ENCODE peak calls at places on chromosomes 12 and 14, in eight cellular contexts. One of them, this sample, is unnamed.

GRCh38 chr14:53226553-53226952 is 73.4 kb upstream of the DDHD1 start:
- DNase-seq in heart left ventricle: peak
- DNase-seq in IMR-90: peak
- DNase-seq in uterus: no peak
- DNase-seq in ovary: no peak
- DNase-seq in sigmoid colon: no peak
- DNase-seq in body of pancreas: no peak
- DNase-seq in HCT116: no peak
- DNase-seq in this sample: no peak

GRCh38 chr14:74491952-74492351 is 1.2 kb downstream of the NPC2 start:
- DNase-seq in uterus: no peak
- DNase-seq in body of pancreas: no peak
- DNase-seq in sigmoid colon: no peak
- DNase-seq in heart left ventricle: no peak
- DNase-seq in IMR-90: peak
- DNase-seq in ovary: no peak
- DNase-seq in HCT116: no peak
- DNase-seq in this sample: no peak

GRCh38 chr14:104435147-104436046 is 144.2 kb upstream of the C14orf180 start:
- DNase-seq in HCT116: no peak
- DNase-seq in IMR-90: no peak
- DNase-seq in heart left ventricle: no peak
- DNase-seq in sigmoid colon: peak
- DNase-seq in uterus: no peak
- DNase-seq in ovary: no peak
- DNase-seq in body of pancreas: peak
- DNase-seq in this sample: peak

GRCh38 chr14:64722842-64723447 is 18.7 kb downstream of the PLEKHG3 start:
- DNase-seq in uterus: no peak
- DNase-seq in HCT116: no peak
- DNase-seq in heart left ventricle: no peak
- DNase-seq in body of pancreas: peak
- DNase-seq in sigmoid colon: peak
- DNase-seq in IMR-90: no peak
- DNase-seq in ovary: no peak
- DNase-seq in this sample: no peak

GRCh38 chr14:97298331-97298730 is 501.1 kb downstream of the VRK1 start:
- DNase-seq in IMR-90: no peak
- DNase-seq in HCT116: no peak
- DNase-seq in sigmoid colon: no peak
- DNase-seq in body of pancreas: no peak
- DNase-seq in uterus: no peak
- DNase-seq in heart left ventricle: no peak
- DNase-seq in ovary: no peak
- DNase-seq in this sample: no peak

GRCh38 chr12:13211859-13212664 is 15.5 kb downstream of the EMP1 start:
- DNase-seq in body of pancreas: peak
- DNase-seq in heart left ventricle: peak
- DNase-seq in HCT116: peak
- DNase-seq in sigmoid colon: peak
- DNase-seq in uterus: peak
- DNase-seq in ovary: peak
- DNase-seq in IMR-90: peak
- DNase-seq in this sample: no peak

GRCh38 chr12:56129210-56129691 is 1.2 kb downstream of the ESYT1 start:
- DNase-seq in sigmoid colon: peak
- DNase-seq in body of pancreas: peak
- DNase-seq in ovary: peak
- DNase-seq in heart left ventricle: peak
- DNase-seq in IMR-90: peak
- DNase-seq in uterus: peak
- DNase-seq in HCT116: no peak
- DNase-seq in this sample: peak

GRCh38 chr14:104883681-104884361 is 18.8 kb downstream of the CEP170B start:
- DNase-seq in heart left ventricle: peak
- DNase-seq in IMR-90: no peak
- DNase-seq in uterus: peak
- DNase-seq in body of pancreas: peak
- DNase-seq in HCT116: no peak
- DNase-seq in sigmoid colon: no peak
- DNase-seq in ovary: no peak
- DNase-seq in this sample: no peak

GRCh38 chr14:67311868-67312267 is 47.7 kb downstream of the ATP6V1D start:
- DNase-seq in sigmoid colon: no peak
- DNase-seq in uterus: no peak
- DNase-seq in ovary: no peak
- DNase-seq in heart left ventricle: no peak
- DNase-seq in HCT116: no peak
- DNase-seq in IMR-90: no peak
- DNase-seq in body of pancreas: no peak
- DNase-seq in this sample: no peak

GRCh38 chr12:79944565-79944964 is 9.7 kb upstream of the PPP1R12A start:
- DNase-seq in uterus: no peak
- DNase-seq in body of pancreas: no peak
- DNase-seq in IMR-90: no peak
- DNase-seq in HCT116: no peak
- DNase-seq in sigmoid colon: no peak
- DNase-seq in heart left ventricle: no peak
- DNase-seq in ovary: no peak
- DNase-seq in this sample: no peak

GRCh38 chr14:105537580-105538474 is 11.4 kb downstream of the TMEM121 start:
- DNase-seq in sigmoid colon: peak
- DNase-seq in uterus: no peak
- DNase-seq in heart left ventricle: no peak
- DNase-seq in body of pancreas: peak
- DNase-seq in HCT116: no peak
- DNase-seq in IMR-90: no peak
- DNase-seq in ovary: peak
- DNase-seq in this sample: no peak

GRCh38 chr14:66070542-66071319 is 415.4 kb upstream of the CCDC196 start:
- DNase-seq in IMR-90: no peak
- DNase-seq in HCT116: peak
- DNase-seq in heart left ventricle: peak
- DNase-seq in uterus: no peak
- DNase-seq in sigmoid colon: no peak
- DNase-seq in body of pancreas: peak
- DNase-seq in ovary: no peak
- DNase-seq in this sample: no peak

GRCh38 chr12:110916295-110916875 is 4.0 kb downstream of the MYL2 start:
- DNase-seq in uterus: no peak
- DNase-seq in heart left ventricle: no peak
- DNase-seq in sigmoid colon: no peak
- DNase-seq in IMR-90: no peak
- DNase-seq in ovary: no peak
- DNase-seq in body of pancreas: no peak
- DNase-seq in HCT116: no peak
- DNase-seq in this sample: no peak

GRCh38 chr14:105292810-105293711 is 7.7 kb downstream of the BRF1 start:
- DNase-seq in sigmoid colon: no peak
- DNase-seq in ovary: no peak
- DNase-seq in heart left ventricle: no peak
- DNase-seq in HCT116: no peak
- DNase-seq in IMR-90: no peak
- DNase-seq in body of pancreas: no peak
- DNase-seq in uterus: no peak
- DNase-seq in this sample: no peak

GRCh38 chr14:45044638-45045037 is 39.3 kb upstream of the PRPF39 start:
- DNase-seq in body of pancreas: no peak
- DNase-seq in ovary: no peak
- DNase-seq in sigmoid colon: no peak
- DNase-seq in uterus: no peak
- DNase-seq in HCT116: no peak
- DNase-seq in IMR-90: no peak
- DNase-seq in heart left ventricle: no peak
- DNase-seq in this sample: no peak

GRCh38 chr12:3351731-3352130 is 139.3 kb upstream of the PRMT8 start:
- DNase-seq in HCT116: no peak
- DNase-seq in ovary: no peak
- DNase-seq in IMR-90: no peak
- DNase-seq in body of pancreas: no peak
- DNase-seq in sigmoid colon: no peak
- DNase-seq in uterus: no peak
- DNase-seq in heart left ventricle: no peak
- DNase-seq in this sample: no peak

GRCh38 chr14:87712386-87713113 is 280.4 kb downstream of the GALC start:
- DNase-seq in body of pancreas: no peak
- DNase-seq in uterus: peak
- DNase-seq in IMR-90: no peak
- DNase-seq in ovary: no peak
- DNase-seq in sigmoid colon: no peak
- DNase-seq in HCT116: no peak
- DNase-seq in heart left ventricle: no peak
- DNase-seq in this sample: no peak

DNA sequence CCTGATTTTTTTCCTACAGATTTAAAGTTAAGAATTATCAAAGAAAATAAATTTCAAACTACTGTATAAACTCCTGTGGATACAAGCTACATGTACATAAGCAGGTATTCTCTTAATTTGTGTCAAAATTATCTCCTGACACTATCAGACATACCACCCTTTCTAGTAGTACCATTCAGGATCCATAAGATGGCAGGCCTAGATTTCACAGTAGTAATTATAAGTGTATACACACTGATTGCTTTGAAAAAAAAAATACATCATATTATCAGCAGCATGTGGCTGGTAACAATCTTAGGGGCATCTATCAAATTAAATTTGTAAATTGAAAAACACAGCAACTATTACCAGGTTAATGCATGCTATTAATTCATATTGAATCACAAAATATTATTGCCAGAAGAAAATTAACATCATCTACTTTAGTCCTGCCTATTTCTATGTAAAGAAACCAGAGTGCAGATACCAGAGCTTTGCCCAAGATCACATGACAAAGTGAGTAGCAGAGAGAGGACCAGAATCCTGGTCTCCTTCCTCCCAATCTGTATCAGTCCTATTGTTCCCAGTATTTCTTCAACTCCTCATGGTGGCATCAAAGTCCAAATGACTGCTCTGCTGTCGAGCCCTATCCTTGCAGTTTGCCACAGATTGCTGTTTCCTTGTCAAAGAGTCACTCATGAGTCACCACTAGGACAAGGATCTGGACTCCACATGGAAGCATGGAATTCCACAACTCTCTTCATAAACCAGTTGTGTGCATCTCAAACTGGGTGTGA is 27.7 kb upstream of the CALM1 start:
- DNase-seq in body of pancreas: no peak
- DNase-seq in heart left ventricle: no peak
- DNase-seq in sigmoid colon: no peak
- DNase-seq in ovary: no peak
- DNase-seq in IMR-90: peak
- DNase-seq in HCT116: peak
- DNase-seq in uterus: no peak
- DNase-seq in this sample: no peak
- TF ChIP-seq CTCF in body of pancreas: no peak
- TF ChIP-seq CTCF in heart left ventricle: peak
- TF ChIP-seq CTCF in sigmoid colon: no peak
- TF ChIP-seq CTCF in ovary: no peak
- TF ChIP-seq CTCF in IMR-90: peak
- TF ChIP-seq CTCF in HCT116: peak
- TF ChIP-seq CTCF in uterus: no peak
- TF ChIP-seq CTCF in this sample: no peak

DNA sequence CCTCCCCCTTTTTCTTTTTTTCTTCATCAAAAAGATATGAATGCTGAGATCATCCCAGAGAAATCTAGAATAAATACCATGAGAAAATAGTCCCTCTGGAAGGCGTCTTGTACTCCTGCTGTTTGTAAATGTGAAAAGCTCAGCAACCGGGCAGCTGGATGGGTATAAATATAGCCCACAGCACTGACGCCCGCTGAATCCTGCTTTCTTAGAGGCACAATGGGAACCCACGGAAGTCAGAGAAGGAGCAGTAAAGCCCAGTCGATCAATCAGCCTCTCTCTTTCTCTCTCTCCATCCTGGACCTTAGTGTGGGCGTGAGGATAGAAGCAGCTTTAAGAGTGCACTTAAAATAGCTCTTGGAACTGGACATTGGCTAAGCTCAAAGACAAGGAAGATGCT is 144.4 kb downstream of the ETV6 start:
- DNase-seq in heart left ventricle: peak
- DNase-seq in HCT116: no peak
- DNase-seq in uterus: no peak
- DNase-seq in ovary: no peak
- DNase-seq in sigmoid colon: no peak
- DNase-seq in body of pancreas: no peak
- DNase-seq in IMR-90: peak
- DNase-seq in this sample: no peak
- H3K27ac ChIP-seq in heart left ventricle: peak
- H3K27ac ChIP-seq in HCT116: no peak
- H3K27ac ChIP-seq in uterus: peak
- H3K27ac ChIP-seq in ovary: no peak
- H3K27ac ChIP-seq in sigmoid colon: peak
- H3K27ac ChIP-seq in body of pancreas: peak
- H3K27ac ChIP-seq in IMR-90: peak
- H3K27ac ChIP-seq in this sample: peak

GRCh38 chr14:50116221-50116956 is at the start of gene VCPKMT:
- DNase-seq in HCT116: peak
- DNase-seq in uterus: peak
- DNase-seq in ovary: peak
- DNase-seq in IMR-90: peak
- DNase-seq in heart left ventricle: peak
- DNase-seq in sigmoid colon: peak
- DNase-seq in body of pancreas: peak
- DNase-seq in this sample: peak
- TF ChIP-seq POLR2A in HCT116: peak
- TF ChIP-seq POLR2A in uterus: peak
- TF ChIP-seq POLR2A in ovary: peak
- TF ChIP-seq POLR2A in IMR-90: peak
- TF ChIP-seq POLR2A in heart left ventricle: peak
- TF ChIP-seq POLR2A in sigmoid colon: peak
- TF ChIP-seq POLR2A in body of pancreas: peak
- TF ChIP-seq POLR2A in this sample: peak

DNA sequence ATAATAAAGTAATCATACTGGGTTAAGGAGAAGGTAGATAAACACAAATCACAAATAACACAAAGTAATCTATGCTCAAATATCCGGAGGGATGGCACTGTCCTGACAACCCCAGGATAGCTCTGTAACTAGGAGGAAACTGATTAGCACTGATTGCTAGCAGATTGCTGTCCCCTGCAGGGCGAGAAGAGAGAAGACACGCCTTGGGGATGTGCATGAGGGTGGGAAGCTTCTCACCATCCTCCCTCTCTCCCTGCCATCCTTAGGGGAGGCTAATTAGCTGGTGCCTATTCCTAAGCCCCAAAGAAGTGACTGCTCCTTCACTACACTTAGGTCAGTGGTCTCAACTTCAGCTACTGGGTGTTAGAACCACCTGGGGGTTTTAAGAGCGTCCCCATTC is 27.0 kb upstream of the TMEM260 start:
- DNase-seq in uterus: no peak
- DNase-seq in body of pancreas: no peak
- DNase-seq in sigmoid colon: no peak
- DNase-seq in IMR-90: no peak
- DNase-seq in HCT116: no peak
- DNase-seq in ovary: no peak
- DNase-seq in heart left ventricle: no peak
- DNase-seq in this sample: no peak
- TF ChIP-seq CTCF in uterus: no peak
- TF ChIP-seq CTCF in body of pancreas: no peak
- TF ChIP-seq CTCF in sigmoid colon: no peak
- TF ChIP-seq CTCF in IMR-90: no peak
- TF ChIP-seq CTCF in HCT116: peak
- TF ChIP-seq CTCF in ovary: no peak
- TF ChIP-seq CTCF in heart left ventricle: no peak
- TF ChIP-seq CTCF in this sample: no peak

GRCh38 chr12:14845350-14845750 is 2.0 kb upstream of the ART4 start:
- DNase-seq in heart left ventricle: peak
- DNase-seq in ovary: peak
- DNase-seq in body of pancreas: peak
- DNase-seq in IMR-90: peak
- DNase-seq in sigmoid colon: no peak
- DNase-seq in HCT116: peak
- DNase-seq in uterus: peak
- DNase-seq in this sample: no peak
- H3K27ac ChIP-seq in heart left ventricle: peak
- H3K27ac ChIP-seq in ovary: no peak
- H3K27ac ChIP-seq in body of pancreas: peak
- H3K27ac ChIP-seq in IMR-90: no peak
- H3K27ac ChIP-seq in sigmoid colon: no peak
- H3K27ac ChIP-seq in HCT116: no peak
- H3K27ac ChIP-seq in uterus: peak
- H3K27ac ChIP-seq in this sample: peak

This sample was measured in breast epithelium.